ENCODE peak calls at places on chromosomes 2 and 18, in nine cellular contexts. Y is ACHN, M is left cardiac atrium, D is nucleus accumbens, T is endodermal cell, H is thyroid gland, J is HCT116, F is SHP77, E is T-helper 2 cell. S is an unnamed sample.

GRCh38 chr18:76823574-76823973 is 1.2 kb downstream of the ZNF236 start:
- DNase-seq in Y (no peak), M (no peak), D (no peak), T (peak), H (peak), J (no peak), F (no peak), E (no peak), S (no peak)

GRCh38 chr2:116696223-116696622 is 1118.3 kb upstream of the DDX18 start:
- DNase-seq in Y (no peak), M (no peak), D (no peak), T (no peak), H (no peak), J (no peak), F (no peak), E (no peak), S (peak)

GRCh38 chr2:236960516-236960915 is 125.2 kb upstream of the COPS8 start:
- DNase-seq in Y (no peak), M (no peak), D (no peak), T (peak), H (no peak), J (no peak), F (no peak), E (no peak), S (no peak)

GRCh38 chr2:68747413-68747812 is 12.8 kb downstream of the ARHGAP25 start:
- DNase-seq in Y (no peak), M (no peak), D (no peak), T (no peak), H (no peak), J (no peak), F (no peak), E (no peak), S (no peak)

GRCh38 chr2:66433945-66434678 is 813 bp upstream of the MEIS1 start:
- DNase-seq in Y (peak), M (peak), D (no peak), T (peak), H (no peak), J (no peak), F (peak), E (no peak), S (peak)

GRCh38 chr2:3626817-3627499 is 31.0 kb upstream of the ALLC start:
- DNase-seq in Y (no peak), M (no peak), D (no peak), T (peak), H (no peak), J (no peak), F (no peak), E (no peak), S (no peak)

GRCh38 chr2:38013158-38013752 is 62.7 kb downstream of the CYP1B1 start:
- DNase-seq in Y (no peak), M (no peak), D (no peak), T (no peak), H (no peak), J (no peak), F (no peak), E (no peak), S (no peak)

GRCh38 chr2:226649871-226650660 is 149.6 kb downstream of the IRS1 start:
- DNase-seq in Y (no peak), M (peak), D (no peak), T (peak), H (peak), J (peak), F (peak), E (no peak), S (peak)

GRCh38 chr2:96404446-96405373 is 69.1 kb downstream of the NCAPH start:
- DNase-seq in Y (peak), M (peak), D (peak), T (no peak), H (peak), J (no peak), F (peak), E (no peak), S (no peak)

GRCh38 chr2:5365871-5366461 is 326.2 kb upstream of the SOX11 start:
- DNase-seq in Y (peak), M (peak), D (no peak), T (peak), H (peak), J (no peak), F (peak), E (no peak), S (peak)

GRCh38 chr18:77101410-77102245 is 31.0 kb downstream of the MBP start:
- DNase-seq in Y (peak), M (peak), D (no peak), T (peak), H (peak), J (peak), F (no peak), E (no peak), S (no peak)

GRCh38 chr2:151827564-151828142 is 568 bp downstream of the ARL5A start:
- DNase-seq in Y (peak), M (no peak), D (no peak), T (peak), H (peak), J (no peak), F (no peak), E (no peak), S (peak)

GRCh38 chr2:13021470-13021957 is 304.8 kb downstream of the TRIB2 start:
- DNase-seq in Y (no peak), M (no peak), D (no peak), T (no peak), H (no peak), J (no peak), F (no peak), E (no peak), S (no peak)

GRCh38 chr2:157628532-157629415 is at the start of gene ACVR1C:
- DNase-seq in Y (peak), M (peak), D (peak), T (peak), H (peak), J (peak), F (peak), E (peak), S (peak)

GRCh38 chr18:38751897-38752296 is 1186.3 kb upstream of the CELF4 start:
- DNase-seq in Y (no peak), M (no peak), D (peak), T (no peak), H (no peak), J (no peak), F (no peak), E (no peak), S (no peak)

GRCh38 chr2:208783184-208783583 is 376.6 kb downstream of the PTH2R start:
- DNase-seq in Y (no peak), M (no peak), D (no peak), T (no peak), H (no peak), J (peak), F (no peak), E (no peak), S (peak)

GRCh38 chr18:715626-716025 is 3.2 kb upstream of the ENOSF1 start:
- DNase-seq in Y (no peak), M (no peak), D (no peak), T (no peak), H (no peak), J (no peak), F (no peak), E (no peak), S (no peak)

GRCh38 chr2:108640731-108641130 is 78.6 kb upstream of the RANBP2 start:
- DNase-seq in Y (peak), M (no peak), D (no peak), T (no peak), H (no peak), J (no peak), F (no peak), E (no peak), S (no peak)

GRCh38 chr2:122491011-122491410 is 735.6 kb downstream of the TSN start:
- DNase-seq in Y (no peak), M (no peak), D (no peak), T (no peak), H (no peak), J (no peak), F (no peak), E (no peak), S (no peak)